ENCODE peak calls at places on chromosomes 11 and 22, in six cellular contexts. Q is H7; B is mesenchymal stem cell; E is Caco-2; H is CD4-positive, CD25-positive, alpha-beta regulatory T cell; T is cardiac fibroblast. X is an unnamed sample.

GRCh38 chr11:121437018-121437685 is 15.0 kb upstream of the SORL1 start:
- DNase-seq in B (no peak), H (no peak), Q (no peak), E (no peak), T (peak), X (no peak)

GRCh38 chr11:46001427-46002049 is 79.1 kb downstream of the LARGE2 start:
- DNase-seq in H (no peak), E (no peak), T (peak), B (peak), Q (no peak), X (no peak)

GRCh38 chr11:1921576-1922141 is 2.2 kb downstream of the TNNT3 start:
- DNase-seq in E (no peak), Q (peak), B (no peak), T (peak), H (no peak), X (no peak)

GRCh38 chr22:33347002-33347401 is 288.8 kb upstream of the SYN3 start:
- DNase-seq in E (no peak), Q (no peak), H (no peak), T (no peak), B (no peak), X (no peak)

GRCh38 chr11:82229346-82229745 is 504.3 kb downstream of the FAM181B start:
- DNase-seq in B (peak), E (no peak), T (peak), H (no peak), Q (peak), X (no peak)

GRCh38 chr22:40552070-40552469 is 84.4 kb downstream of the MRTFA start:
- DNase-seq in Q (no peak), T (peak), B (no peak), H (no peak), E (no peak), X (no peak)

GRCh38 chr11:94934362-94934761 is 39.0 kb downstream of the CWC15 start:
- DNase-seq in T (peak), Q (peak), B (peak), H (no peak), E (no peak), X (no peak)

GRCh38 chr22:44523981-44524759 is 26.1 kb upstream of the RTL6 start:
- DNase-seq in T (peak), Q (no peak), E (no peak), H (no peak), B (peak), X (no peak)

GRCh38 chr11:17403977-17404759 is 15.7 kb upstream of the KCNJ11 start:
- DNase-seq in E (no peak), B (no peak), H (no peak), T (peak), Q (no peak), X (no peak)

GRCh38 chr22:49747130-49747529 is 80.5 kb downstream of the BRD1 start:
- DNase-seq in E (no peak), H (no peak), Q (no peak), T (no peak), B (no peak), X (no peak)

GRCh38 chr11:5390210-5390609 is 6.6 kb downstream of the OR51M1 start:
- DNase-seq in E (no peak), H (no peak), T (no peak), Q (no peak), B (no peak), X (no peak)

GRCh38 chr11:26558191-26558590 is 13.9 kb downstream of the MUC15 start:
- DNase-seq in Q (no peak), T (no peak), E (no peak), B (no peak), H (no peak), X (no peak)

GRCh38 chr11:8233691-8234424 is 29.8 kb downstream of the LMO1 start:
- DNase-seq in B (peak), H (no peak), E (no peak), T (peak), Q (no peak), X (no peak)

GRCh38 chr11:46916669-46917108 is 1.7 kb downstream of the LRP4 start:
- DNase-seq in E (peak), Q (peak), H (no peak), T (peak), B (peak), X (peak)

GRCh38 chr11:47724041-47724729 is 9.0 kb upstream of the AGBL2 start:
- DNase-seq in H (no peak), B (peak), Q (no peak), E (peak), T (peak), X (no peak)

GRCh38 chr11:22192642-22193347 is at the start of gene ANO5:
- DNase-seq in B (no peak), T (peak), H (no peak), Q (peak), E (no peak), X (no peak)

GRCh38 chr22:48055827-48056226 is 1293.4 kb downstream of the TBC1D22A start:
- DNase-seq in E (no peak), T (no peak), Q (no peak), B (no peak), H (no peak), X (no peak)

GRCh38 chr11:106271686-106272085 is 194.2 kb downstream of the AASDHPPT start:
- DNase-seq in E (no peak), H (no peak), B (no peak), Q (no peak), T (no peak), X (no peak)

GRCh38 chr11:10326080-10326964 is 21.4 kb downstream of the ADM start:
- DNase-seq in B (no peak), Q (no peak), E (peak), T (peak), H (no peak), X (no peak)

GRCh38 chr11:112844530-112844929 is 116.7 kb upstream of the NCAM1 start:
- DNase-seq in Q (no peak), T (no peak), H (no peak), E (no peak), B (no peak), X (no peak)

GRCh38 chr11:88480217-88480616 is 142.7 kb upstream of the CTSC start:
- DNase-seq in Q (no peak), T (peak), H (no peak), B (peak), E (no peak), X (no peak)

GRCh38 chr11:12864316-12865156 is 144.6 kb upstream of the RASSF10 start:
- DNase-seq in H (no peak), B (peak), E (no peak), Q (peak), T (peak), X (no peak)

GRCh38 chr11:117313828-117314768 is 2.0 kb downstream of the BACE1 start:
- DNase-seq in Q (peak), H (no peak), E (no peak), B (no peak), T (no peak), X (no peak)
- H3K4me3 ChIP-seq in Q (no peak), H (no peak), E (no peak), B (peak), T (peak), X (no peak)

GRCh38 chr11:35166369-35167360 is 27.7 kb downstream of the CD44 start:
- DNase-seq in B (peak), T (peak), E (no peak), H (no peak), Q (no peak), X (peak)
- H3K4me3 ChIP-seq in B (peak), T (peak), E (no peak), H (peak), Q (no peak), X (peak)

GRCh38 chr11:65505434-65506315 is 6.8 kb downstream of the MALAT1 start:
- DNase-seq in E (no peak), T (peak), B (peak), Q (no peak), H (no peak), X (peak)

GRCh38 chr11:65503923-65504670 is 5.3 kb downstream of the MALAT1 start:
- DNase-seq in H (no peak), E (no peak), Q (no peak), T (peak), B (peak), X (no peak)

GRCh38 chr11:65504671-65505433 is 6.0 kb downstream of the MALAT1 start:
- DNase-seq in H (no peak), B (peak), E (no peak), Q (no peak), T (peak), X (no peak)

GRCh38 chr11:65506316-65506769 is 7.5 kb downstream of the MALAT1 start:
- DNase-seq in E (no peak), T (no peak), H (no peak), B (no peak), Q (no peak), X (no peak)

GRCh38 chr11:65506770-65507485 is 8.1 kb downstream of the MALAT1 start:
- DNase-seq in H (peak), B (peak), Q (peak), T (peak), E (peak), X (peak)
- H3K4me3 ChIP-seq in H (peak), B (peak), Q (peak), T (peak), E (no peak), X (peak)

GRCh38 chr11:110429614-110430266 is at the start of gene FDX1:
- DNase-seq in E (peak), B (peak), Q (peak), H (peak), T (peak), X (peak)

GRCh38 chr11:110431212-110432073 is 1.7 kb downstream of the FDX1 start:
- DNase-seq in B (peak), H (no peak), Q (no peak), E (no peak), T (peak), X (no peak)

GRCh38 chr11:110430267-110431211 is 791 bp downstream of the FDX1 start:
- DNase-seq in B (peak), Q (no peak), T (peak), H (no peak), E (peak), X (peak)

GRCh38 chr11:110428040-110428439 is 1.7 kb upstream of the FDX1 start:
- DNase-seq in E (no peak), H (no peak), B (no peak), T (no peak), Q (no peak), X (no peak)

GRCh38 chr11:110428956-110429613 is 663 bp upstream of the FDX1 start:
- DNase-seq in T (no peak), Q (no peak), B (peak), E (no peak), H (no peak), X (peak)
- H3K4me3 ChIP-seq in T (no peak), Q (peak), B (peak), E (peak), H (peak), X (peak)

GRCh38 chr11:60950933-60951610 is 904 bp downstream of the SLC15A3 start:
- DNase-seq in B (peak), E (no peak), H (no peak), Q (peak), T (no peak), X (peak)
- H3K4me3 ChIP-seq in B (peak), E (no peak), H (no peak), Q (peak), T (peak), X (peak)

X was measured in naive thymus-derived CD4-positive, alpha-beta T cell.